ENCODE peak calls at places on chromosomes 5 and 9, in seven cellular contexts. V is OCI-LY7, T is adrenal gland, O is ovary, S is neural progenitor cell, H is tibial nerve, Z is GM23338. G is an unnamed sample.

GRCh38 chr5:180594311-180595045 is 3.2 kb upstream of the SCGB3A1 start:
- DNase-seq in Z (no peak), H (no peak), T (no peak), V (no peak), O (no peak), S (no peak), G (no peak)

GRCh38 chr9:76591256-76591950 is 132.4 kb downstream of the GCNT1 start:
- DNase-seq in V (no peak), S (no peak), Z (no peak), O (no peak), T (no peak), H (no peak), G (no peak)

GRCh38 chr9:21836437-21837161 is 34.2 kb downstream of the MTAP start:
- DNase-seq in H (no peak), S (no peak), Z (no peak), O (no peak), V (no peak), T (peak), G (peak)

GRCh38 chr9:79768199-79768598 is 196.4 kb downstream of the TLE4 start:
- DNase-seq in S (no peak), H (no peak), Z (no peak), O (peak), T (no peak), V (no peak), G (no peak)

GRCh38 chr5:6255956-6256355 is 122.4 kb downstream of the MED10 start:
- DNase-seq in Z (no peak), O (no peak), V (no peak), T (no peak), H (no peak), S (no peak), G (no peak)

GRCh38 chr5:23169660-23170416 is 316.7 kb upstream of the CDH12 start:
- DNase-seq in O (no peak), H (no peak), T (no peak), Z (peak), S (no peak), V (no peak), G (no peak)

GRCh38 chr5:89946514-89946913 is 463.0 kb downstream of the CETN3 start:
- DNase-seq in T (no peak), O (no peak), V (no peak), H (no peak), Z (no peak), S (no peak), G (no peak)

GRCh38 chr5:148924817-148925216 is 98.4 kb downstream of the ADRB2 start:
- DNase-seq in Z (no peak), H (no peak), S (no peak), V (no peak), T (no peak), O (no peak), G (no peak)

GRCh38 chr5:18375637-18376036 is 741.4 kb downstream of the TAF11L14 start:
- DNase-seq in T (no peak), Z (no peak), S (no peak), O (no peak), V (no peak), H (no peak), G (no peak)

GRCh38 chr5:129746884-129747283 is 1.0 kb upstream of the MINAR2 start:
- DNase-seq in O (no peak), S (no peak), H (no peak), V (no peak), T (no peak), Z (no peak), G (no peak)

GRCh38 chr5:59599729-59600128 is 293.8 kb downstream of the PDE4D start:
- DNase-seq in O (no peak), Z (no peak), S (no peak), H (no peak), V (no peak), T (no peak), G (no peak)

GRCh38 chr5:59596586-59597348 is 296.8 kb downstream of the PDE4D start:
- DNase-seq in T (no peak), H (no peak), O (no peak), Z (no peak), V (no peak), S (no peak), G (no peak)

GRCh38 chr5:59600153-59600552 is 293.4 kb downstream of the PDE4D start:
- DNase-seq in O (no peak), Z (no peak), H (no peak), S (no peak), V (no peak), T (no peak), G (no peak)

GRCh38 chr5:59598547-59598874 is 295.0 kb downstream of the PDE4D start:
- DNase-seq in H (no peak), S (no peak), Z (no peak), O (no peak), T (no peak), V (peak), G (no peak)

GRCh38 chr5:59597690-59598546 is 295.6 kb downstream of the PDE4D start:
- DNase-seq in Z (no peak), T (no peak), V (no peak), H (no peak), S (no peak), O (no peak), G (no peak)
- H3K4me3 ChIP-seq in Z (no peak), T (no peak), V (peak), H (no peak), S (no peak), O (peak), G (peak)

DNA sequence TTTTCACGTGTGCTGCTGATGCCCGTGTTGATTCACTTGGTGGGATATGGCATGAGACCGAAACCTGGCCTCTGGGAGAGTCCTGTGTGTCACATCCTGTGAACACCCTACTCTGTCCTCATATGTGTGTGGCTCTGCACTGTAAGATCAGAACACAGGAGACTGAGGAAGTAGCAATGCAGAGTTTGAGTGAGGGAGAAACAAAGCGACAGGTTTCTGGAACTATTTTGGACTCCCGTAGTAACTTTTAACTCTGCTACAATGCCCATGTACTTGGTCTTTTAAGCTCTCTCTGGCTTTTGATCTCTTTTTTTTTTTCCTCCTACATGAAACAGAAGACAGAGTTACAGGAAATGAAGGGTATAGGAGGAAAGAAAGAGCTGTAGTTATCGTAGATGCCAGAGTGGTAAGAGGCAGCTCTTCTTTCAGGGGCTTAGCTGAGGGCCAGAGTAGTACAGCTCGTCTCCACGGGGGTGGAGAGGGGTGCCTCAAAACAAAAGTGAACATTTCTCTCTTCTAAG is 26.6 kb downstream of the GRAMD2B start:
- DNase-seq in O (no peak), H (no peak), S (no peak), V (no peak), T (peak), Z (no peak), G (no peak)
- H3K4me3 ChIP-seq in O (no peak), H (peak), S (no peak), V (no peak), T (no peak), Z (no peak), G (no peak)

DNA sequence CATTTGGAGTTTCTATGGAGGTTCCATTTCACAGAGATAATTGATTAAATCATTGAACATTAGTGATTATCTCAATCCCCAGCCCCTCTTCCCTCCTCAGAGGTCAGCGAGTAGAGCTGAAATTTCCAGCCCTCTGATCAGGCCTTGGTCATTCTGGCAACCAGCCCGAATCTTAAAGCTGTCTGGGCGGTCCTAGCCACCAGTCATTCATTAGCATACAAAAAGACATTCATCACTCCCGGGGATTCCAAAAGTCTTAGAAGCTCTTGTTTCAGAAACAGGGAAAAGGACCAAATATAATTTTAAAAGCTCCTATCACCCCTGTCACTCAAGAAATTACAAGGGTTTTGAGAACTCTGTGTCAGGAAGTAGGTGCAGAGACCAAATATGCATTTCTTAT is 41.3 kb downstream of the ZNF474 start:
- DNase-seq in T (no peak), S (peak), V (no peak), H (no peak), Z (peak), O (no peak), G (no peak)
- H3K4me3 ChIP-seq in T (no peak), S (no peak), V (no peak), H (no peak), Z (no peak), O (no peak), G (no peak)

GRCh38 chr5:3780278-3780677 is 184.6 kb downstream of the IRX1 start:
- DNase-seq in S (no peak), Z (no peak), O (no peak), V (no peak), T (no peak), H (no peak), G (no peak)
- H3K4me3 ChIP-seq in S (no peak), Z (no peak), O (no peak), V (no peak), T (no peak), H (no peak), G (no peak)

GRCh38 chr5:176595386-176595943 is 14.5 kb downstream of the GPRIN1 start:
- DNase-seq in S (no peak), Z (no peak), O (no peak), V (no peak), T (no peak), H (no peak), G (no peak)

GRCh38 chr5:176594554-176594953 is 15.4 kb downstream of the GPRIN1 start:
- DNase-seq in S (no peak), Z (no peak), T (no peak), H (no peak), V (no peak), O (no peak), G (no peak)

GRCh38 chr5:176597417-176598389 is 12.3 kb downstream of the GPRIN1 start:
- DNase-seq in V (no peak), S (no peak), Z (peak), T (no peak), O (no peak), H (no peak), G (no peak)

GRCh38 chr5:176596069-176596656 is 13.8 kb downstream of the GPRIN1 start:
- DNase-seq in T (no peak), S (no peak), O (no peak), V (no peak), Z (no peak), H (no peak), G (no peak)

DNA sequence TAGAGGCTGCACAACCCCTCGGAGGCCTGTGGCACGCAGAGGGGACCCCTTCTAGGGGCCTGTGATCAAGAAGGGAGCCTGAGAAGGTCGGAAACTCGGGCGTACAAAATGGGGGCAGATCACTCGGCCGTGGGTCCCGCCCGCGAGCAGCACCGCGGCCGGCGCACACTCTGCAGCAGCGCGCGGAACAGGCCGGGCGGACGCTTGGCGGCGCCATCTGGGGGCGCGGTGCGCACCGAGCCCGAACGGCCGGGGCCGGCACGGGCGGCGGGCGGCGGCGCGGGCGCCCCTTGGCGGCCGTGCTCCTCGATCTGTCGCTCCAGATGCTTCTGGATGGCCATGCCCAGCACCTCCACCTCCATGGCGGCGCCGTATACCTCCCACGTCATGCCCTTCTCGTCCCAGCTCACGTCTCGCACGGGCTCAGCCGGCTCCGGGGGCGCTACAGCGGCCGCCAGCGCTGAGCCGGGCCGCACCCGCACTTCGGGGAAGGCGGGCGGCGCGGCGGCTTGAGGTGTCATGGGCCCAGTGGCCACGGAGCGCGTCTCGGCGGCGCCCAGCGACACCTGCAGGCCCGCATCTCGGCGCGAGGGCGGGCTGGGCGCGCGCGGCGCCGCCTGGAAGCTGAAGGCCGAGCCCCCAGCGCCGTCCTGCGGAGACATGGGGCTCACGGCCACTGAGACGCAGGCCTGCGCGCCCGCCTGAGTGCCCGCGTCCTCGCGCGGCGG is 13.1 kb downstream of the GPRIN1 start:
- DNase-seq in V (peak), T (peak), Z (peak), H (no peak), O (peak), S (peak), G (no peak)
- H3K4me3 ChIP-seq in V (no peak), T (no peak), Z (peak), H (no peak), O (peak), S (peak), G (no peak)

GRCh38 chr5:919356-920000 is 26.8 kb downstream of the TRIP13 start:
- DNase-seq in H (no peak), O (no peak), T (no peak), S (no peak), Z (no peak), V (no peak), G (no peak)
- H3K4me3 ChIP-seq in H (no peak), O (no peak), T (no peak), S (no peak), Z (no peak), V (no peak), G (no peak)

GRCh38 chr5:80077317-80077716 is 42.2 kb downstream of the THBS4 start:
- DNase-seq in O (no peak), Z (no peak), T (no peak), H (no peak), V (no peak), S (no peak), G (no peak)

GRCh38 chr5:80082221-80082620 is 47.1 kb downstream of the THBS4 start:
- DNase-seq in Z (no peak), T (no peak), H (no peak), S (no peak), V (no peak), O (no peak), G (no peak)

GRCh38 chr5:80078921-80079320 is 43.8 kb downstream of the THBS4 start:
- DNase-seq in S (no peak), Z (no peak), O (no peak), T (no peak), H (no peak), V (no peak), G (no peak)

GRCh38 chr5:80083115-80083890 is 48.2 kb downstream of the THBS4 start:
- DNase-seq in O (peak), S (peak), Z (peak), T (peak), H (peak), V (peak), G (no peak)

GRCh38 chr5:80082731-80083114 is 47.6 kb downstream of the THBS4 start:
- DNase-seq in V (peak), O (peak), S (peak), H (peak), Z (peak), T (peak), G (no peak)
- H3K4me3 ChIP-seq in V (no peak), O (peak), S (no peak), H (peak), Z (no peak), T (no peak), G (peak)

DNA sequence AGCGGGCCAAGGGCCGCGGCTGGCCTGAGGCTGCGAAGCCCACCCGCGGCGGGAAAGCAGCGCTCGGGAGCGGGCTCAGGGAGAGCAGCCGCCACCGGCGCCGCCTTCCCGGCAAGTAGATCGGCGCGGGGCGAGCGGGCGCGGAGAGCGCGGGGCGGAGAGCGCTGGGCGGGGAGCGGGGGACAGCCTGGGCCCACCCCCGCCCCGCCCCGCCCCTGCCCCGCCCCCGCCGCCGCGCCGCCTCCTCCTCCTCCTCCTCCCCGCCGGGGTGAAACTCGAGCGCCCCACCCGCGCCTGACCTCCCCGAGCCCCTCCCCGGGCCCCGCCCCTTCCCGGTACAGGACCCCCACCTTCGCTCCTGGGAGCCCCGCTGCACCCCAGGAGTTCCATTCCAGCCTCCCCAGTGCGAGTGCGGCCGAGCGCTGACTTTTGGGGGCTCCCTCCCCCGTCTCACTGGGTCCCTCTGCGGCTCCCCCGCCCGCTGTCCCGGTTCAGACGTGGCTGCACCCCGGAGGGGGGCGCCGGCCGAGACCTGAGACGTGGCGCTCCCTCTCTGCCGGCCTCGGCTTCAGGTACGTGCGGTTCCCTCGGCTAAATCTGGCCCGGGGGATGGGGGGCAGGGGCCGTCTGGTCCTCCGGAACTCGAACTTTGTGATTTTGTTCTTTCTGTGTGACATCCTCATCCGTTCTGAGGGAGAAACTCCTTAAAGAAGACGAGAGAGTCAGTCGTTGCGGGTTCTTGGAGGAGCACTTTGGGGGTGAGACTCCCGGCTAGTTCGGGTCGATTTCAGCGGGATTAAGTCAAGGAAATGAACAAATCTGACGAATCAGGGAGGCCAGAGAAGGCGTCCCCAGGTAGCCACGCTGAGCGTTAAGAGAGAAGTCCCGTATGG is at the start of gene SEMA5A:
- DNase-seq in H (peak), V (no peak), O (peak), T (peak), Z (peak), S (peak), G (no peak)
- H3K4me3 ChIP-seq in H (peak), V (no peak), O (peak), T (no peak), Z (peak), S (peak), G (peak)

G was measured in epithelial cell of proximal tubule.